ENCODE peak calls at places on chromosomes 12 and 14, in seven cellular contexts. E is gastrocnemius medialis, V is cardiac muscle cell, B is IMR-90, S is HCT116, U is lower lobe of right lung, X is spleen. H is an unnamed sample. For H3K27me3, the result is how much of the 10 kb centered on the place peaks cover.

GRCh38 chr12:91179315-91179714 is 3.3 kb downstream of the DCN start:
- DNase-seq in E (no peak), V (peak), B (peak), S (no peak), U (no peak), X (no peak), H (no peak)

GRCh38 chr14:93729993-93730392 is 58.3 kb downstream of the PRIMA1 start:
- DNase-seq in E (no peak), V (no peak), B (no peak), S (peak), U (no peak), X (peak), H (no peak)

GRCh38 chr12:23949212-23950010 is at the start of gene SOX5:
- DNase-seq in E (no peak), V (peak), B (peak), S (no peak), U (peak), X (no peak), H (peak)

GRCh38 chr14:42911642-42912041 is 1305.0 kb downstream of the LRFN5 start:
- DNase-seq in E (no peak), V (no peak), B (peak), S (no peak), U (no peak), X (no peak), H (no peak)

GRCh38 chr12:115824936-115825602 is 452.4 kb downstream of the MED13L start:
- DNase-seq in E (no peak), V (no peak), B (no peak), S (no peak), U (no peak), X (no peak), H (no peak)

GRCh38 chr12:123223241-123223668 is 9.7 kb downstream of the MPHOSPH9 start:
- DNase-seq in E (no peak), V (no peak), B (no peak), S (no peak), U (no peak), X (no peak), H (no peak)

GRCh38 chr14:57319636-57320035 is 50.9 kb downstream of the AP5M1 start:
- DNase-seq in E (no peak), V (no peak), B (no peak), S (no peak), U (no peak), X (no peak), H (no peak)

GRCh38 chr12:119096429-119097202 is 82.1 kb upstream of the HSPB8 start:
- DNase-seq in E (no peak), V (no peak), B (no peak), S (no peak), U (no peak), X (no peak), H (no peak)

GRCh38 chr12:4648099-4648498 is 752 bp downstream of the AKAP3 start:
- DNase-seq in E (no peak), V (peak), B (no peak), S (no peak), U (no peak), X (no peak), H (no peak)

GRCh38 chr12:50689437-50689836 is 74.5 kb upstream of the ATF1 start:
- DNase-seq in E (no peak), V (no peak), B (no peak), S (no peak), U (no peak), X (no peak), H (no peak)

GRCh38 chr12:108146035-108146893 is 17.2 kb downstream of the WSCD2 start:
- DNase-seq in E (no peak), V (no peak), B (no peak), S (no peak), U (no peak), X (no peak), H (no peak)

GRCh38 chr12:71503579-71504470 is 64.2 kb downstream of the LGR5 start:
- DNase-seq in E (no peak), V (no peak), B (no peak), S (no peak), U (no peak), X (no peak), H (no peak)

GRCh38 chr12:5014269-5014668 is 29.4 kb upstream of the KCNA5 start:
- DNase-seq in E (no peak), V (peak), B (peak), S (no peak), U (no peak), X (no peak), H (no peak)

GRCh38 chr14:68306934-68307758 is 485.7 kb downstream of the ZFP36L1 start:
- DNase-seq in E (no peak), V (no peak), B (peak), S (peak), U (no peak), X (no peak), H (no peak)

GRCh38 chr12:80711866-80712265 is 4.4 kb downstream of the MYF6 start:
- DNase-seq in E (no peak), V (no peak), B (no peak), S (no peak), U (no peak), X (no peak), H (no peak)
- H3K27me3 ChIP-seq in E (under half), V (half or more), B (under half), S (under half), U (under half), X (under half), H (under half)

GRCh38 chr12:14937689-14938088 is 648 bp downstream of the ERP27 start:
- DNase-seq in E (no peak), V (no peak), B (no peak), S (peak), U (no peak), X (no peak), H (no peak)
- TF ChIP-seq CTCF in E (no peak), V (no peak), B (peak), S (peak), U (no peak), X (no peak), H (no peak)

GRCh38 chr12:114342651-114343050 is 63.3 kb downstream of the TBX5 start:
- DNase-seq in E (no peak), V (no peak), B (peak), S (no peak), U (no peak), X (no peak), H (no peak)

GRCh38 chr12:114340231-114340630 is 65.7 kb downstream of the TBX5 start:
- DNase-seq in E (no peak), V (no peak), B (peak), S (no peak), U (no peak), X (no peak), H (no peak)

GRCh38 chr12:114347861-114348260 is 58.1 kb downstream of the TBX5 start:
- DNase-seq in E (no peak), V (no peak), B (no peak), S (no peak), U (no peak), X (no peak), H (no peak)

GRCh38 chr12:114343585-114343984 is 62.4 kb downstream of the TBX5 start:
- DNase-seq in E (no peak), V (no peak), B (no peak), S (no peak), U (no peak), X (no peak), H (no peak)

GRCh38 chr12:114344264-114344663 is 61.7 kb downstream of the TBX5 start:
- DNase-seq in E (no peak), V (no peak), B (no peak), S (no peak), U (no peak), X (no peak), H (no peak)
- H3K27me3 ChIP-seq in E (under half), V (under half), B (under half), S (under half), U (under half), X (under half), H (under half)

GRCh38 chr12:2641209-2641608 is 153.6 kb upstream of the FKBP4 start:
- DNase-seq in E (no peak), V (peak), B (peak), S (peak), U (no peak), X (peak), H (no peak)
- TF ChIP-seq CTCF in E (no peak), V (peak), B (peak), S (peak), U (peak), X (no peak), H (no peak)

GRCh38 chr12:53751336-53752191 is at the start of gene CISTR:
- DNase-seq in E (no peak), V (no peak), B (no peak), S (no peak), U (peak), X (peak), H (peak)
- H3K27me3 ChIP-seq in E (under half), V (half or more), B (half or more), S (under half), U (under half), X (under half), H (under half)

H was measured in ascending aorta.